ENCODE peak calls at places on chromosome X, in five cellular contexts. One of them, this sample, is unnamed.
A peak's percentile ranks its signal among the peaks of the same experiment; 100 is the strongest.

GRCh38 chrX:72554448-72555140 is 18.0 kb downstream of the HDAC8 start:
- DNase-seq in endodermal cell: peak; percentile 92
- DNase-seq in K562: peak; percentile 11
- DNase-seq in fibroblast of lung: no peak
- DNase-seq in PC-3: peak; percentile 37
- DNase-seq in this sample: no peak

GRCh38 chrX:103063191-103063845 is 653 bp downstream of the BEX1 start:
- DNase-seq in endodermal cell: peak; percentile 81
- DNase-seq in K562: peak; percentile 14
- DNase-seq in fibroblast of lung: peak; percentile 26
- DNase-seq in PC-3: peak; percentile 43
- DNase-seq in this sample: no peak

GRCh38 chrX:43835557-43835956 is 46.7 kb downstream of the MAOB start:
- DNase-seq in endodermal cell: no peak
- DNase-seq in K562: no peak
- DNase-seq in fibroblast of lung: no peak
- DNase-seq in PC-3: no peak
- DNase-seq in this sample: no peak

GRCh38 chrX:109747681-109748080 is 14.6 kb upstream of the ACSL4 start:
- DNase-seq in endodermal cell: no peak
- DNase-seq in K562: no peak
- DNase-seq in fibroblast of lung: no peak
- DNase-seq in PC-3: no peak
- DNase-seq in this sample: no peak

GRCh38 chrX:25156323-25156722 is 140.6 kb upstream of the ARX start:
- DNase-seq in endodermal cell: no peak
- DNase-seq in K562: no peak
- DNase-seq in fibroblast of lung: peak; percentile 49
- DNase-seq in PC-3: peak; percentile 15
- DNase-seq in this sample: no peak

GRCh38 chrX:18026171-18026570 is 165.1 kb upstream of the RAI2 start:
- DNase-seq in endodermal cell: no peak
- DNase-seq in K562: no peak
- DNase-seq in fibroblast of lung: no peak
- DNase-seq in PC-3: peak; percentile 44
- DNase-seq in this sample: no peak

GRCh38 chrX:16855363-16856075 is 14.6 kb downstream of the RBBP7 start:
- DNase-seq in endodermal cell: no peak
- DNase-seq in K562: no peak
- DNase-seq in fibroblast of lung: no peak
- DNase-seq in PC-3: no peak
- DNase-seq in this sample: no peak

GRCh38 chrX:17750436-17750835 is 13.1 kb downstream of the SCML1 start:
- DNase-seq in endodermal cell: no peak
- DNase-seq in K562: no peak
- DNase-seq in fibroblast of lung: no peak
- DNase-seq in PC-3: no peak
- DNase-seq in this sample: no peak

GRCh38 chrX:53768451-53769246 is 82.1 kb upstream of the HUWE1 start:
- DNase-seq in endodermal cell: no peak
- DNase-seq in K562: no peak
- DNase-seq in fibroblast of lung: no peak
- DNase-seq in PC-3: no peak
- DNase-seq in this sample: no peak

GRCh38 chrX:55794420-55794819 is 76.9 kb downstream of the RRAGB start:
- DNase-seq in endodermal cell: no peak
- DNase-seq in K562: no peak
- DNase-seq in fibroblast of lung: no peak
- DNase-seq in PC-3: no peak
- DNase-seq in this sample: no peak

GRCh38 chrX:150841466-150842197 is 56.8 kb downstream of the CD99L2 start:
- DNase-seq in endodermal cell: no peak
- DNase-seq in K562: no peak
- DNase-seq in fibroblast of lung: peak; percentile 48
- DNase-seq in PC-3: peak; percentile 29
- DNase-seq in this sample: no peak

GRCh38 chrX:115968436-115969252 is 201.9 kb upstream of the AGTR2 start:
- DNase-seq in endodermal cell: peak; percentile 96
- DNase-seq in K562: no peak
- DNase-seq in fibroblast of lung: peak; percentile 30
- DNase-seq in PC-3: no peak
- DNase-seq in this sample: no peak

GRCh38 chrX:12330841-12331240 is 192.6 kb downstream of the FRMPD4 start:
- DNase-seq in endodermal cell: no peak
- DNase-seq in K562: no peak
- DNase-seq in fibroblast of lung: no peak
- DNase-seq in PC-3: no peak
- DNase-seq in this sample: no peak

GRCh38 chrX:44875185-44875489 is 2.1 kb downstream of the KDM6A start:
- DNase-seq in endodermal cell: no peak
- DNase-seq in K562: no peak
- DNase-seq in fibroblast of lung: no peak
- DNase-seq in PC-3: no peak
- DNase-seq in this sample: no peak

GRCh38 chrX:150569155-150569477 is 695 bp downstream of the MTM1 start:
- DNase-seq in endodermal cell: no peak
- DNase-seq in K562: no peak
- DNase-seq in fibroblast of lung: no peak
- DNase-seq in PC-3: peak; percentile 19
- DNase-seq in this sample: no peak

GRCh38 chrX:114127411-114128025 is 456.4 kb upstream of the HTR2C start:
- DNase-seq in endodermal cell: peak; percentile 74
- DNase-seq in K562: no peak
- DNase-seq in fibroblast of lung: no peak
- DNase-seq in PC-3: no peak
- DNase-seq in this sample: no peak
- TF ChIP-seq CTCF in endodermal cell: no peak
- TF ChIP-seq CTCF in K562: no peak
- TF ChIP-seq CTCF in fibroblast of lung: no peak
- TF ChIP-seq CTCF in PC-3: no peak
- TF ChIP-seq CTCF in this sample: no peak

GRCh38 chrX:68669872-68670271 is 22.4 kb downstream of the STARD8 start:
- DNase-seq in endodermal cell: no peak
- DNase-seq in K562: no peak
- DNase-seq in fibroblast of lung: no peak
- DNase-seq in PC-3: no peak
- DNase-seq in this sample: no peak

GRCh38 chrX:68669094-68669830 is 21.8 kb downstream of the STARD8 start:
- DNase-seq in endodermal cell: peak; percentile 74
- DNase-seq in K562: no peak
- DNase-seq in fibroblast of lung: peak; percentile 55
- DNase-seq in PC-3: no peak
- DNase-seq in this sample: no peak

GRCh38 chrX:68675466-68675865 is 28.0 kb downstream of the STARD8 start:
- DNase-seq in endodermal cell: no peak
- DNase-seq in K562: no peak
- DNase-seq in fibroblast of lung: no peak
- DNase-seq in PC-3: no peak
- DNase-seq in this sample: no peak

GRCh38 chrX:68671221-68671620 is 23.8 kb downstream of the STARD8 start:
- DNase-seq in endodermal cell: no peak
- DNase-seq in K562: no peak
- DNase-seq in fibroblast of lung: no peak
- DNase-seq in PC-3: no peak
- DNase-seq in this sample: no peak

DNA sequence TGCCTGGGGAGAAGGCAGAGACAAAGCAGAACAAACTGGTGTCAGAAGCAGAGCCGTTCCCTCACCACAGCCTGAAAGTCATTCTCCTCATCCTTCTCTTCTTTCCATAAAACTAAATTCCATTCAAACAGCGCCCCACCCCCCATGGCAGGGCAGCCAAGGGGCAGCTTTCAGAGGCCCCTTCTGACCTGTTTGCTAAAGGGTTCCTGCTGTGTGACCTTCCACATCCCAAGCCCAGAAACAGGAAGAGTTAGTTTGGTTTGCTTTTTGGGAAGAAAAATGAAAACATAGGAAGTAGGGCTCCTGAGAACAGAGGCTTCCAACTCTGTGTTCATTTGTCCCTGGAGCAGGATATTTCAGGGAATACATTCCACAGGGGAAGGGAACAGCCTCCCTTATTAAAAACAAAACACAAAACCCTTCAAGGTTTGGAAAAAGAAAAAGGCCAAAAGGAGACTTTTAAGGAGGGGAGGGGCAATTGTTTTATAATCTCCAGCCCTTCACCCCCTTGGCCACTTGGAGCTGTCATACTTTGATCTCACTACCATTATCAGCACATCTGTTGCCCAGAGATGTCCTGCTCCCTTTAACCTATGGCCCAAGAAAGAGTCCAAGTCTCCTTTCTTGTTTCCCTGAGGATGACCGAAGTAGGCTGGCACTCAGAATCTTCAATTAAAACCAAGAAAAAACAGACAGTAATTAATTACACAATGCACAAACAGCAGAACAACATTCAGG is 25.3 kb downstream of the STARD8 start:
- DNase-seq in endodermal cell: peak; percentile 73
- DNase-seq in K562: no peak
- DNase-seq in fibroblast of lung: no peak
- DNase-seq in PC-3: no peak
- DNase-seq in this sample: no peak
- H3K9ac ChIP-seq in endodermal cell: no peak overlapping the region
- H3K9ac ChIP-seq in K562: no peak overlapping the region
- H3K9ac ChIP-seq in fibroblast of lung: no peak overlapping the region
- H3K9ac ChIP-seq in PC-3: no peak overlapping the region
- H3K9ac ChIP-seq in this sample: no peak overlapping the region

GRCh38 chrX:47643926-47644325 is 6.4 kb downstream of the ELK1 start:
- DNase-seq in endodermal cell: no peak
- DNase-seq in K562: no peak
- DNase-seq in fibroblast of lung: peak; percentile 21
- DNase-seq in PC-3: peak; percentile 9
- DNase-seq in this sample: no peak
- TF ChIP-seq CTCF in endodermal cell: peak; percentile 63
- TF ChIP-seq CTCF in K562: peak; percentile 37
- TF ChIP-seq CTCF in fibroblast of lung: peak; percentile 43
- TF ChIP-seq CTCF in PC-3: peak; percentile 54
- TF ChIP-seq CTCF in this sample: peak; percentile 34

GRCh38 chrX:29553542-29553941 is 661.8 kb upstream of the MAGEB2 start:
- DNase-seq in endodermal cell: no peak
- DNase-seq in K562: no peak
- DNase-seq in fibroblast of lung: no peak
- DNase-seq in PC-3: no peak
- DNase-seq in this sample: no peak
- H3K9ac ChIP-seq in endodermal cell: no peak overlapping the region
- H3K9ac ChIP-seq in K562: no peak overlapping the region
- H3K9ac ChIP-seq in fibroblast of lung: no peak overlapping the region
- H3K9ac ChIP-seq in PC-3: no peak overlapping the region
- H3K9ac ChIP-seq in this sample: no peak overlapping the region

GRCh38 chrX:119507206-119507605 is 39.0 kb downstream of the SLC25A5 start:
- DNase-seq in endodermal cell: no peak
- DNase-seq in K562: no peak
- DNase-seq in fibroblast of lung: no peak
- DNase-seq in PC-3: no peak
- DNase-seq in this sample: no peak

GRCh38 chrX:119516157-119516702 is 48.0 kb downstream of the SLC25A5 start:
- DNase-seq in endodermal cell: peak; percentile 63
- DNase-seq in K562: peak; percentile 76
- DNase-seq in fibroblast of lung: peak; percentile 53
- DNase-seq in PC-3: peak; percentile 75
- DNase-seq in this sample: no peak

DNA sequence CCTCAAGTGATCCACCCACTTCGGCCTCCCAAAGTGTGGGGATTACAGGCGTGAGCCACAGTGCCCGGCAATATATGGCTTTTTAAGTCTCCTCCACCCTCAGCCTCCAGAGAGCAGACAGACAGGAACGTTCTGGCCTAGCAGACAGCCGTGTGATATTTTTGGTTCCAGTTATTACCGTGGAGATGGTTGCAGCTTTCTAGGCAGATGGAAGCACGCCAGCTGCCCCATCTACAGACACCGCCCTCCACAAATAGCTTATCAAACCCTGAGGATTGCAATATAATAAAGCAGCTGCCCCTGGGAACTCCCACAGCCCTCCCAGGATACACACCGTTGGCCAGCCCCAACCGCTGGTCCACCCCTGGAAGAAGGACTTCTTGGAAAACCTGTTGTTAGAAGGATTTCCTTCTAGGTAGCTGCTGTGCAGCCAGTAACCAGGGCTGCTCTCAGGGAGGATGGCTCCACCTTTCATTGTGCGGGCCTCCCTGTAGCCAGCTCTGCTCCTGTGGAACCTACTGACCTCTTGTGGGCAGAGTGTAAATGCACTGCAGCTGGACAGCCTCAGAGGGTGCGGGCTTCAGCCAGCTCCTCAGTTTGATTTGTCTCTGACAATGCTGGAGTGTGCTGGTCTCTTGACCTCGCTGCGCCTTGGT is 44.0 kb downstream of the SLC25A5 start:
- DNase-seq in endodermal cell: peak; percentile 87
- DNase-seq in K562: peak; percentile 78
- DNase-seq in fibroblast of lung: peak; percentile 54
- DNase-seq in PC-3: peak; percentile 85
- DNase-seq in this sample: no peak
- TF ChIP-seq CTCF in endodermal cell: peak; percentile 80
- TF ChIP-seq CTCF in K562: peak; percentile 80
- TF ChIP-seq CTCF in fibroblast of lung: peak; percentile 47
- TF ChIP-seq CTCF in PC-3: peak; percentile 86
- TF ChIP-seq CTCF in this sample: peak; percentile 65

GRCh38 chrX:40854242-40854641 is 118.9 kb upstream of the MED14 start:
- DNase-seq in endodermal cell: no peak
- DNase-seq in K562: no peak
- DNase-seq in fibroblast of lung: no peak
- DNase-seq in PC-3: no peak
- DNase-seq in this sample: no peak
- H3K9ac ChIP-seq in endodermal cell: no peak overlapping the region
- H3K9ac ChIP-seq in K562: no peak overlapping the region
- H3K9ac ChIP-seq in fibroblast of lung: no peak overlapping the region
- H3K9ac ChIP-seq in PC-3: no peak overlapping the region
- H3K9ac ChIP-seq in this sample: no peak overlapping the region